ENCODE peak calls at places on chromosomes 1 and 21, in nine cellular contexts. P is stimulated activated CD4-positive, alpha-beta T cell treated with anti-CD3 and anti-CD28 coated beads, Interleukin-2, amount 100 ng/mL, for 4 hours; R is CD8-positive, alpha-beta memory T cell; C is progenitor cell of endocrine pancreas; A is substantia nigra; G is NB4; L is amniotic stem cell; Y is fibroblast of lung; O is AG09309. I is an unnamed sample.

GRCh38 chr21:44972821-44973220 is 33.0 kb downstream of the SLX9 start:
- DNase-seq in P (no peak), R (no peak), C (no peak), A (no peak), G (peak; percentile 48), L (no peak), Y (peak; percentile 51), O (no peak), I (no peak)

GRCh38 chr21:45622416-45623097 is 21.0 kb upstream of the PCBP3 start:
- DNase-seq in P (no peak), R (no peak), C (no peak), A (no peak), G (no peak), L (no peak), Y (no peak), O (no peak), I (no peak)

GRCh38 chr1:193058529-193059281 is 455 bp downstream of the UCHL5 start:
- DNase-seq in P (peak; percentile 33), R (peak; percentile 63), C (peak; percentile 11), A (peak; percentile 27), G (peak; percentile 83), L (no peak), Y (peak; percentile 61), O (no peak), I (no peak)

GRCh38 chr21:25818156-25818950 is 83.6 kb downstream of the GABPA start:
- DNase-seq in P (no peak), R (no peak), C (no peak), A (no peak), G (no peak), L (no peak), Y (no peak), O (no peak), I (no peak)

GRCh38 chr21:41932576-41933258 is 21.1 kb downstream of the C2CD2 start:
- DNase-seq in P (no peak), R (no peak), C (no peak), A (no peak), G (peak; percentile 44), L (no peak), Y (peak; percentile 90), O (no peak), I (no peak)

GRCh38 chr21:35234725-35235124 is 185.6 kb upstream of the RUNX1 start:
- DNase-seq in P (no peak), R (no peak), C (no peak), A (no peak), G (peak; percentile 14), L (no peak), Y (peak; percentile 79), O (no peak), I (no peak)

GRCh38 chr1:63322248-63322943 is at the start of gene FOXD3:
- DNase-seq in P (no peak), R (no peak), C (peak; percentile 46), A (no peak), G (peak; percentile 13), L (no peak), Y (no peak), O (no peak), I (no peak)

GRCh38 chr1:179083533-179083932 is 1.7 kb downstream of the TOR3A start:
- DNase-seq in P (no peak), R (no peak), C (no peak), A (no peak), G (no peak), L (no peak), Y (no peak), O (no peak), I (no peak)

I was measured in NCI-H1436 treated with DMSO at 0.1 percent for 48 hours.